ENCODE peak calls at places on chromosome 11, in five cellular contexts. B is NCI-H1417, P is pulmonary artery endothelial cell, L is HuH-7.5, E is iris pigment epithelial cell. S is an unnamed sample.
A peak's percentile ranks its signal among the peaks of the same experiment; 100 is the strongest.

GRCh38 chr11:19539861-19540260 is 172.8 kb upstream of the NAV2 start:
- DNase-seq in B (no peak), P (no peak), L (no peak), E (no peak), S (no peak)

GRCh38 chr11:123300874-123301695 is 106.0 kb upstream of the CLMP start:
- DNase-seq in B (no peak), E (peak; percentile 59), P (peak; percentile 17), L (no peak), S (peak; percentile 60)

GRCh38 chr11:75223954-75224643 is 16.5 kb upstream of the TPBGL start:
- DNase-seq in B (no peak), P (no peak), L (no peak), E (no peak), S (no peak)

GRCh38 chr11:111983187-111983986 is 41.8 kb upstream of the DLAT start:
- DNase-seq in B (peak; percentile 13), P (no peak), E (no peak), L (peak; percentile 84), S (peak; percentile 67)

GRCh38 chr11:111935331-111936044 is 1.7 kb upstream of the DIXDC1 start:
- DNase-seq in E (peak; percentile 69), B (peak; percentile 33), P (no peak), L (peak; percentile 43), S (no peak)

GRCh38 chr11:107014871-107015270 is 3.4 kb downstream of the GUCY1A2 start:
- DNase-seq in E (peak; percentile 40), B (no peak), P (no peak), L (no peak), S (peak; percentile 63)

GRCh38 chr11:124746621-124747243 is 5.3 kb downstream of the VSIG2 start:
- DNase-seq in P (no peak), E (peak; percentile 86), B (peak; percentile 91), L (peak; percentile 96), S (peak; percentile 38)

GRCh38 chr11:91194551-91194950 is 971.7 kb upstream of the CHORDC1 start:
- DNase-seq in B (peak; percentile 40), P (no peak), E (no peak), L (no peak), S (no peak)

GRCh38 chr11:48024635-48025071 is 44.3 kb downstream of the PTPRJ start:
- DNase-seq in B (peak; percentile 15), L (no peak), E (no peak), P (no peak), S (no peak)

GRCh38 chr11:3906166-3906565 is 50.7 kb downstream of the STIM1 start:
- DNase-seq in L (no peak), P (no peak), E (no peak), B (no peak), S (no peak)

GRCh38 chr11:125082040-125082439 is 18.9 kb downstream of the SLC37A2 start:
- DNase-seq in B (no peak), L (no peak), P (no peak), E (no peak), S (no peak)

GRCh38 chr11:12786450-12786849 is 112.2 kb downstream of the TEAD1 start:
- DNase-seq in P (no peak), E (no peak), B (no peak), L (no peak), S (no peak)

GRCh38 chr11:75654314-75654713 is 14.5 kb downstream of the MAP6 start:
- DNase-seq in L (no peak), E (peak; percentile 50), B (no peak), P (no peak), S (peak; percentile 87)

GRCh38 chr11:96096360-96096759 is 172.5 kb upstream of the MTMR2 start:
- DNase-seq in B (no peak), L (no peak), E (no peak), P (no peak), S (no peak)

GRCh38 chr11:10298342-10298741 is 4.3 kb upstream of the SBF2 start:
- DNase-seq in E (peak; percentile 99), P (no peak), B (no peak), L (no peak), S (peak; percentile 95)

GRCh38 chr11:17275376-17276235 is 933 bp upstream of the NUCB2 start:
- DNase-seq in B (peak; percentile 38), P (no peak), E (no peak), L (no peak), S (no peak)

GRCh38 chr11:70135142-70136132 is 57.3 kb downstream of the ANO1 start:
- DNase-seq in L (no peak), B (no peak), E (peak; percentile 15), P (no peak), S (no peak)

GRCh38 chr11:75598900-75599299 is 36.8 kb downstream of the SERPINH1 start:
- DNase-seq in B (no peak), P (no peak), L (no peak), E (no peak), S (no peak)

GRCh38 chr11:1742371-1742770 is 8.0 kb downstream of the IFITM10 start:
- DNase-seq in B (no peak), P (no peak), L (no peak), E (no peak), S (no peak)

GRCh38 chr11:19644316-19644715 is 68.3 kb upstream of the NAV2 start:
- DNase-seq in E (no peak), B (no peak), P (no peak), L (no peak), S (peak; percentile 73)

GRCh38 chr11:102410382-102410784 is 42.2 kb downstream of the TMEM123 start:
- DNase-seq in B (no peak), P (no peak), L (no peak), E (peak; percentile 16), S (peak; percentile 52)

GRCh38 chr11:112012877-112013276 is 12.3 kb upstream of the DLAT start:
- DNase-seq in L (no peak), B (no peak), E (peak; percentile 90), P (no peak), S (peak; percentile 56)

GRCh38 chr11:62621027-62621566 is 689 bp downstream of the B3GAT3 start:
- DNase-seq in L (no peak), E (no peak), B (no peak), P (no peak), S (no peak)

GRCh38 chr11:43578346-43579170 is 102.0 kb upstream of the HSD17B12 start:
- DNase-seq in P (no peak), E (peak; percentile 39), B (peak; percentile 29), L (no peak), S (peak; percentile 40)

S was measured in astrocyte.